ENCODE peak calls at places on chromosomes 13 and 19, in four cellular contexts. E, R, I and S are unnamed samples.
A peak's percentile ranks its signal among the peaks of the same experiment; 100 is the strongest.

GRCh38 chr13:79973533-79973963 is 367.4 kb downstream of the SPRY2 start:
- DNase-seq in E (no peak), I (peak; percentile 17), R (no peak), S (no peak)

GRCh38 chr19:16328824-16329482 is 4.3 kb downstream of the KLF2 start:
- DNase-seq in R (no peak), E (no peak), I (no peak), S (no peak)

GRCh38 chr19:18933297-18933696 is 7.7 kb downstream of the HOMER3 start:
- DNase-seq in I (no peak), R (no peak), E (no peak), S (no peak)

GRCh38 chr19:11169896-11170678 is 14.5 kb upstream of the SPC24 start:
- DNase-seq in R (peak; percentile 39), I (no peak), E (no peak), S (no peak)

GRCh38 chr19:51710163-51710562 is 13.6 kb downstream of the HAS1 start:
- DNase-seq in I (no peak), R (no peak), E (no peak), S (no peak)

GRCh38 chr13:20566424-20566916 is 487 bp upstream of the IFT88 start:
- DNase-seq in E (peak; percentile 53), I (peak; percentile 75), R (no peak), S (no peak)

GRCh38 chr13:44293354-44293753 is 80.3 kb upstream of the SERP2 start:
- DNase-seq in R (no peak), E (no peak), I (no peak), S (no peak)

GRCh38 chr19:41588497-41589209 is 12.7 kb downstream of the CEACAM21 start:
- DNase-seq in E (no peak), R (no peak), I (no peak), S (peak; percentile 17)

GRCh38 chr13:95100525-95101121 is 200.6 kb downstream of the ABCC4 start:
- DNase-seq in I (no peak), E (no peak), R (no peak), S (no peak)

GRCh38 chr19:28632357-28633076 is 580.4 kb downstream of the UQCRFS1 start:
- DNase-seq in E (no peak), R (no peak), I (no peak), S (no peak)

GRCh38 chr13:107367258-107367657 is 799.3 kb upstream of the ARGLU1 start:
- DNase-seq in E (no peak), I (no peak), R (no peak), S (no peak)

GRCh38 chr19:32354345-32354744 is 8.9 kb downstream of the ZNF507 start:
- DNase-seq in E (no peak), R (no peak), I (no peak), S (no peak)

GRCh38 chr19:54045771-54046170 is 17.9 kb downstream of the VSTM1 start:
- DNase-seq in I (no peak), E (no peak), R (no peak), S (no peak)

GRCh38 chr19:54041969-54042606 is 21.6 kb downstream of the VSTM1 start:
- DNase-seq in I (no peak), E (no peak), R (peak; percentile 7), S (no peak)

GRCh38 chr19:54042989-54043388 is 20.7 kb downstream of the VSTM1 start:
- DNase-seq in R (peak; percentile 9), I (no peak), E (no peak), S (no peak)

GRCh38 chr19:54035215-54036178 is 28.2 kb downstream of the VSTM1 start:
- DNase-seq in I (no peak), R (no peak), E (peak; percentile 50), S (peak; percentile 79)

DNA sequence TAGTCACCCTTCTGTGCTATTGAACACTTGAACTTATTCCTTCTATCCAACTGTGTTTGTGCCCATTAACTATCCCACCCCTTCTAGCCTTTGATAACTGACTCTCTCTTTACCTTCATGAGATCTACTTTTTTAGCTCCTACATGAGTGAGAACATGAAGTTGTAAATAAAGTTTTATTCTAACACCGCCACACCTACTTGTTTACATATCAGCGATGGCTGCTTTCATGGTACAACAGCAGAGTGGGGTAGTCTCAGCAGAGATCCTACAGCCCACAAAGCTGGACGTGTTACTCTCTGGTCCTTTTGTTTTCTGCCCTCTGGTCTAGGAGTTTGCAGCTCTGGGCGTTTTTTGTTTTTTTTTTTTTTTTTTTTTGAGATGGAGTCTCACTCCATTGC is 23.7 kb downstream of the VSTM1 start:
- DNase-seq in R (no peak), E (no peak), I (no peak), S (no peak)
- H3K27me3 ChIP-seq in R (no peaks in the 10 kb centered on the region), E (peaks cover 4% of the 10 kb centered on the region), I (peaks cover 12% of the 10 kb centered on the region), S (peaks cover 12% of the 10 kb centered on the region)

DNA sequence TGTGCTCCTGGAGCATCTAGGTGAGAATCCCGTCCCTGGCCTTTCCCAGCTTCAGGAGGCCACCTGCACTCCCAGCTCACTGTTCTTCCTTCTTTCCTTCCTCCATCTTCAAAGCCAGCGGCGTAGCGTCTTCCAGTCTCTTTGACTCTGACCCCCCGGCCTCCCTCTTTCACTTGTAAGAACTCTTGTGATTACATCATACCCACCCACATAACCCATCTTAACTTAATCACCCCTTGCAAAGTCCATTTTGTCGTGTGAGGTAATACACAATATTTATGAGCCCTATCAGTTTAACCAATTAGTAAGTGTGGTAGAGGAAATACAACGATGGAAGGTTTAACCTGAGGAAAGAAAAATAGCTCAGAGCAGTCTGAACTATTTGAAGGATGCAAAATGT is 4.6 kb upstream of the CDC16 start:
- DNase-seq in R (no peak), E (no peak), I (no peak), S (no peak)
- H3K4me3 ChIP-seq in R (no peak overlapping the region), E (no peak overlapping the region), I (no peak overlapping the region), S (no peak overlapping the region)

GRCh38 chr19:4443188-4443587 is 14.4 kb downstream of the UBXN6 start:
- DNase-seq in E (no peak), R (no peak), I (no peak), S (no peak)

GRCh38 chr19:4444765-4445741 is 12.5 kb downstream of the UBXN6 start:
- DNase-seq in R (no peak), I (no peak), E (no peak), S (no peak)

GRCh38 chr19:4443966-4444764 is 13.4 kb downstream of the UBXN6 start:
- DNase-seq in I (no peak), E (no peak), R (no peak), S (no peak)

GRCh38 chr19:4441994-4442845 is 15.4 kb downstream of the UBXN6 start:
- DNase-seq in I (no peak), R (no peak), E (no peak), S (no peak)

DNA sequence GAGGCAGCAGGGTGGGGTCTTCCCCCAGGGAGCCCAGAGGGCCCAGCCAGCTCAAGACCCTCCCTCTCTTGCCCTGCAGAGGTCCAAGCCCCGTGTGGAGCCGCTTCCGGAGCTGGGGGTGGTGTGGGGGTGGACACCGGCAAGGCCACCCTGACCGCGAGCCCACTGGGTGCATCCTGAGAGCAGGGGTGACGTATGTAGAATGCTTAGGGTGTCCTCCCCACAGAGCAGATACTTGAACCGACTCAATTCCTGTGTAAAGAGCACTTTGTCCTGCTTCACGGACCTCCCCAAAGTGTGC is 14.8 kb downstream of the UBXN6 start:
- DNase-seq in E (no peak), I (no peak), R (no peak), S (no peak)
- H3K9me3 ChIP-seq in E (no peaks in the 10 kb centered on the region), I (no peaks in the 10 kb centered on the region), R (no peaks in the 10 kb centered on the region), S (no peaks in the 10 kb centered on the region)

DNA sequence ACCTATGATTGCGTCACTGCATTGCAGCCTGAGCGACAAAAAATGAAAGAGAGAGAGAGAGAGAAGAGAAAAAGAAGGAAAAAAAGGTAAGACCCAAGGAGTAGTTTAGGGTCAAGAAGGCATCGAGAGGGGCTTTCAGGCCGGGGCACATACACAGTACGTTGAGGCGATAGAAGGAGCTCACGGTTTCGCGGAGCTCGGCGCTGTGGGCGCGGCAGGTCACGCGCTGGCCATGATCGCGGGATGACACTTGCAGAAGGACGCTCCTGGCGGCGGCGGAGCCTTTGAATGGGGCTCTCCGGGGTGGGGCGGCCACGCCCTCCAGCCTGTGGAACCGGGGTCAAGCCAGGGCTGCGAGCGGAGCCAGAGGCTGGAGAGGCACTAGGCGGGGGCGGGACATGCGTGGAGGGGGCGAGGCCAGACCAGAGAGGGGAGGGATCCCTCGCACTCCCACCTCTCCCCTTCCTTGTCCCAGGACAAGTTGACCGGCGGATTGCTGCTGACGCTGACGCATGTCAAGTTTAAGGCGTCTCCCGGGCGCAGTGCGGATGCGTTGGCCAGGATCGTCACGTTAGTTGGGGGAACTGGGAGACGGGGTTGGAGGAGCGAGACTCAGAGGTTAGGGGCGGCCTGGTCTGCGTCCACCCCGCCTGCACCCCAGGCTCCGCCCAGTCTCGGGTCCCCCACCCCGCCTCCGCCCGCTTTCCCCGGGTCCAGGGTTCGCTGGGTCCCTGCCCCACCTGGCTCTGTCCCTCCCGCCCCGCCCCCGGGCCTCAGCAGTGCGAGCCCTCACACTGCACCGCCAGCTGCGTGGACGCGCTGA is 6.9 kb downstream of the NPHS1 start:
- DNase-seq in I (peak; percentile 41), R (no peak), E (no peak), S (peak; percentile 28)
- H3K27me3 ChIP-seq in I (peaks cover 77% of the 10 kb centered on the region), R (peaks cover 3% of the 10 kb centered on the region), E (peaks cover 63% of the 10 kb centered on the region), S (peaks cover 46% of the 10 kb centered on the region)

GRCh38 chr19:21463449-21464105 is 41.8 kb upstream of the ZNF429 start:
- DNase-seq in I (peak; percentile 17), E (no peak), R (no peak), S (peak; percentile 30)
- H3K4me3 ChIP-seq in I (peak overlapping the region; percentile 24), E (no peak overlapping the region), R (peak overlapping the region; percentile 17), S (peak overlapping the region; percentile 26)